ENCODE peak calls at places on chromosomes 3 and 15, in nine cellular contexts. K, D, G, B, Q, F, L, A and X are unnamed samples.
A peak's percentile ranks its signal among the peaks of the same experiment; 100 is the strongest.

GRCh38 chr15:57327985-57328471 is 48.3 kb upstream of the CGNL1 start:
- DNase-seq in K (peak; percentile 99), D (no peak), G (no peak), B (no peak), Q (no peak), F (peak; percentile 92), L (peak; percentile 85), A (no peak), X (no peak)

GRCh38 chr3:27353221-27353620 is 16.0 kb downstream of the NEK10 start:
- DNase-seq in K (peak; percentile 16), D (no peak), G (no peak), B (no peak), Q (no peak), F (no peak), L (peak; percentile 55), A (no peak), X (no peak)

GRCh38 chr3:7574435-7574834 is 713.5 kb downstream of the GRM7 start:
- DNase-seq in K (no peak), D (no peak), G (no peak), B (no peak), Q (no peak), F (no peak), L (peak; percentile 79), A (no peak), X (no peak)

GRCh38 chr3:73055583-73056364 is 5.7 kb upstream of the EBLN2 start:
- DNase-seq in K (no peak), D (no peak), G (no peak), B (no peak), Q (peak; percentile 42), F (no peak), L (no peak), A (no peak), X (no peak)

GRCh38 chr3:71308836-71309235 is 274.7 kb downstream of the FOXP1 start:
- DNase-seq in K (no peak), D (no peak), G (no peak), B (no peak), Q (no peak), F (no peak), L (no peak), A (no peak), X (no peak)

GRCh38 chr15:45393851-45394250 is 15.5 kb upstream of the GATM start:
- DNase-seq in K (peak; percentile 25), D (no peak), G (no peak), B (no peak), Q (peak; percentile 28), F (no peak), L (no peak), A (no peak), X (no peak)

GRCh38 chr3:182258538-182259177 is 534.6 kb upstream of the ATP11B start:
- DNase-seq in K (peak; percentile 62), D (no peak), G (no peak), B (no peak), Q (peak; percentile 54), F (peak; percentile 71), L (peak; percentile 55), A (no peak), X (no peak)

GRCh38 chr3:59115355-59116136 is 65.7 kb upstream of the CFAP20DC start:
- DNase-seq in K (peak; percentile 14), D (no peak), G (no peak), B (no peak), Q (no peak), F (no peak), L (peak; percentile 17), A (no peak), X (no peak)

GRCh38 chr3:8452112-8452511 is 49.5 kb upstream of the LMCD1 start:
- DNase-seq in K (no peak), D (no peak), G (no peak), B (no peak), Q (no peak), F (no peak), L (no peak), A (no peak), X (no peak)

GRCh38 chr3:101292027-101292426 is 28.3 kb downstream of the IMPG2 start:
- DNase-seq in K (peak; percentile 10), D (no peak), G (no peak), B (no peak), Q (no peak), F (peak; percentile 29), L (peak; percentile 33), A (no peak), X (no peak)

GRCh38 chr3:40012381-40012780 is 203.0 kb downstream of the MYRIP start:
- DNase-seq in K (no peak), D (no peak), G (no peak), B (no peak), Q (no peak), F (no peak), L (no peak), A (no peak), X (no peak)

GRCh38 chr3:128998532-128998931 is 2.6 kb upstream of the EFCC1 start:
- DNase-seq in K (no peak), D (no peak), G (no peak), B (no peak), Q (no peak), F (no peak), L (no peak), A (no peak), X (no peak)

GRCh38 chr3:5071061-5071460 is 51.0 kb upstream of the ARL8B start:
- DNase-seq in K (peak; percentile 83), D (no peak), G (no peak), B (no peak), Q (peak; percentile 33), F (peak; percentile 53), L (peak; percentile 87), A (no peak), X (no peak)

GRCh38 chr15:29692527-29692926 is 129.7 kb downstream of the TJP1 start:
- DNase-seq in K (no peak), D (no peak), G (no peak), B (no peak), Q (peak; percentile 64), F (no peak), L (no peak), A (no peak), X (no peak)

GRCh38 chr15:62564889-62565288 is 399.8 kb upstream of the C2CD4B start:
- DNase-seq in K (no peak), D (no peak), G (no peak), B (no peak), Q (no peak), F (no peak), L (no peak), A (no peak), X (no peak)

GRCh38 chr3:138188013-138188352 is 882 bp downstream of the ARMC8 start:
- DNase-seq in K (peak; percentile 90), D (no peak), G (peak; percentile 14), B (no peak), Q (no peak), F (peak; percentile 67), L (peak; percentile 79), A (no peak), X (no peak)

DNA sequence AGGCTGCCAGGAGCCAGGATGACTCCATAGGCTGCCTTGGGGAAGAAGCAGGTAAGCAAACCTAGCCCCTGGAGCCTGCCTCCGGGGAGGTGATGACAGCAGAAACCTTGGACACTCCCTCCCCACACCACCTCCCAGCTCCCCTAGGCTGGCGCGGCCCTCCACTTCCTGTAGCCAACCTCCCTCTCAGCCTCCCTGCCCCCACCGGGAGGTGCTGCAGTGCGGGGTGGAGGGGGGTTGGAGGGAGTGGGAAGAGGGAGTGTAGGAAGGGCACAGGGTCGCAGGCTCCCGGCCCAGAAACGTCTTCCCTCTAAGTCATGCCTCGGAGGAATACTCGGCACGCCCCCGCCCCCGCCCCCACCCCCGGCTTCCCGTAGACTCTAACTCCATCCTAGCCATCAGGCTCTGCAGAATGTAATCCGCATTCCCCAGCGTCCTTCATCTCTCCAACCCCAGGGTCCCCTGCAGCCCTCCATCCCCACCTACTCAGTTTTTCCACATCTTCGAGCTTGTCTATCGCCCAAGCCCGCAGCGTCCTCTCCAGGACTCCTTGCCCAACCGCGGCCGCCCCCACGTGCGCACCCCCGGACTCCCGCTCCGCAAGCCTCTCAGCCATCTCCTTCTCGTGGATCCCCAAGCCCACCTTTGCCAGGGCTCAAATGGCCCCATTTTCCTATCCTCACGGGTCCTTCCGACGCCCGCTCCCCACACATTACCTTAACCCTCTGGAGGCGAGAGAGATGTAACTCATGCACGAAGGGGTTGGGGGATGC is 539 bp downstream of the LPCAT4 start:
- DNase-seq in K (peak; percentile 62), D (peak; percentile 72), G (peak; percentile 35), B (peak; percentile 22), Q (peak; percentile 66), F (peak; percentile 39), L (peak; percentile 67), A (peak; percentile 27), X (no peak)
- TF ChIP-seq CTCF in K (no peak), D (no peak), G (no peak), B (no peak), Q (no peak), F (no peak), L (no peak), A (no peak), X (no peak)

GRCh38 chr3:9623148-9623547 is 26.2 kb upstream of the MTMR14 start:
- DNase-seq in K (peak; percentile 12), D (no peak), G (no peak), B (no peak), Q (no peak), F (no peak), L (no peak), A (no peak), X (no peak)

GRCh38 chr3:9615003-9615628 is 34.2 kb upstream of the MTMR14 start:
- DNase-seq in K (no peak), D (no peak), G (no peak), B (no peak), Q (no peak), F (no peak), L (no peak), A (no peak), X (no peak)

GRCh38 chr3:9622438-9622837 is 26.9 kb upstream of the MTMR14 start:
- DNase-seq in K (no peak), D (no peak), G (no peak), B (no peak), Q (no peak), F (no peak), L (no peak), A (no peak), X (no peak)

GRCh38 chr3:9617736-9618135 is 31.6 kb upstream of the MTMR14 start:
- DNase-seq in K (no peak), D (no peak), G (no peak), B (no peak), Q (no peak), F (no peak), L (no peak), A (no peak), X (no peak)

GRCh38 chr3:9619180-9619579 is 30.1 kb upstream of the MTMR14 start:
- DNase-seq in K (no peak), D (no peak), G (no peak), B (no peak), Q (no peak), F (no peak), L (no peak), A (no peak), X (no peak)
- TF ChIP-seq CTCF in K (no peak), D (no peak), G (no peak), B (no peak), Q (no peak), F (no peak), L (no peak), A (no peak), X (no peak)

GRCh38 chr3:60182697-60183096 is 1068.6 kb downstream of the FHIT start:
- DNase-seq in K (no peak), D (no peak), G (no peak), B (no peak), Q (no peak), F (no peak), L (no peak), A (no peak), X (no peak)
- TF ChIP-seq CTCF in K (no peak), D (no peak), G (no peak), B (no peak), Q (no peak), F (no peak), L (no peak), A (no peak), X (peak; percentile 52)

GRCh38 chr15:95565201-95565600 is 765.3 kb upstream of the NR2F2 start:
- DNase-seq in K (no peak), D (no peak), G (no peak), B (no peak), Q (no peak), F (no peak), L (peak; percentile 26), A (no peak), X (no peak)
- TF ChIP-seq CTCF in K (no peak), D (no peak), G (no peak), B (no peak), Q (no peak), F (no peak), L (no peak), A (no peak), X (no peak)